ENCODE peak calls at places on chromosomes 4 and X, in seven cellular contexts. N, R, J, D, S, Q and L are unnamed samples.

GRCh38 chrX:19388064-19388679 is 44.4 kb downstream of the PDHA1 start:
- DNase-seq in N (no peak), R (no peak), J (no peak), D (no peak), S (no peak), Q (no peak), L (no peak)

GRCh38 chrX:45479196-45479834 is 278.6 kb upstream of the DIPK2B start:
- DNase-seq in N (peak), R (no peak), J (no peak), D (no peak), S (no peak), Q (no peak), L (peak)

GRCh38 chrX:2766921-2767320 is 15.1 kb downstream of the XG start:
- DNase-seq in N (peak), R (no peak), J (no peak), D (no peak), S (no peak), Q (no peak), L (peak)

GRCh38 chr4:140052050-140052449 is 101.9 kb downstream of the MAML3 start:
- DNase-seq in N (peak), R (no peak), J (peak), D (peak), S (no peak), Q (peak), L (peak)

GRCh38 chr4:73653695-73654106 is 33.5 kb upstream of the RASSF6 start:
- DNase-seq in N (peak), R (no peak), J (no peak), D (peak), S (peak), Q (peak), L (peak)

GRCh38 chr4:26083987-26084386 is 170.0 kb downstream of the SMIM20 start:
- DNase-seq in N (peak), R (no peak), J (no peak), D (no peak), S (no peak), Q (no peak), L (peak)

GRCh38 chr4:112509243-112510190 is 6.5 kb downstream of the NEUROG2 start:
- DNase-seq in N (peak), R (no peak), J (no peak), D (no peak), S (no peak), Q (no peak), L (no peak)

GRCh38 chr4:159267940-159268327 is 165.1 kb downstream of the RAPGEF2 start:
- DNase-seq in N (no peak), R (no peak), J (no peak), D (no peak), S (no peak), Q (no peak), L (peak)

GRCh38 chr4:5824635-5825034 is 68.3 kb downstream of the CRMP1 start:
- DNase-seq in N (peak), R (no peak), J (no peak), D (no peak), S (peak), Q (no peak), L (peak)

GRCh38 chr4:10691651-10692050 is 7.1 kb upstream of the CLNK start:
- DNase-seq in N (no peak), R (no peak), J (no peak), D (no peak), S (no peak), Q (no peak), L (no peak)

GRCh38 chr4:102684605-102685052 is 76.1 kb downstream of the MANBA start:
- DNase-seq in N (peak), R (no peak), J (no peak), D (no peak), S (no peak), Q (no peak), L (peak)

GRCh38 chr4:112519689-112520597 is 4.0 kb upstream of the NEUROG2 start:
- DNase-seq in N (no peak), R (no peak), J (no peak), D (no peak), S (no peak), Q (no peak), L (no peak)

GRCh38 chr4:188295899-188296298 is 156.7 kb downstream of the TRIML1 start:
- DNase-seq in N (peak), R (no peak), J (no peak), D (no peak), S (no peak), Q (no peak), L (peak)

GRCh38 chr4:57020467-57021101 is 41.9 kb downstream of the POLR2B start:
- DNase-seq in N (peak), R (no peak), J (no peak), D (no peak), S (no peak), Q (no peak), L (peak)

GRCh38 chrX:55488559-55489314 is 911 bp downstream of the USP51 start:
- DNase-seq in N (peak), R (peak), J (peak), D (peak), S (peak), Q (peak), L (peak)

GRCh38 chr4:3689576-3690551 is 76.3 kb upstream of the ADRA2C start:
- DNase-seq in N (no peak), R (peak), J (no peak), D (peak), S (no peak), Q (no peak), L (no peak)

GRCh38 chrX:46758163-46758955 is 559 bp downstream of the SLC9A7 start:
- DNase-seq in N (peak), R (peak), J (no peak), D (no peak), S (no peak), Q (no peak), L (no peak)

GRCh38 chr4:153464068-153464467 is 2.1 kb upstream of the TMEM131L start:
- DNase-seq in N (peak), R (no peak), J (no peak), D (no peak), S (no peak), Q (no peak), L (peak)

GRCh38 chr4:149961876-149962597 is 116.2 kb upstream of the DCLK2 start:
- DNase-seq in N (peak), R (no peak), J (no peak), D (no peak), S (no peak), Q (no peak), L (peak)

GRCh38 chr4:3877236-3877635 is 111.1 kb downstream of the ADRA2C start:
- DNase-seq in N (no peak), R (no peak), J (no peak), D (no peak), S (no peak), Q (no peak), L (no peak)

GRCh38 chrX:151384807-151385206 is 12.2 kb upstream of the VMA21 start:
- DNase-seq in N (no peak), R (no peak), J (no peak), D (peak), S (no peak), Q (peak), L (no peak)

GRCh38 chrX:101078716-101079115 is at the start of gene TMEM35A:
- DNase-seq in N (peak), R (no peak), J (no peak), D (no peak), S (no peak), Q (no peak), L (peak)

GRCh38 chr4:163624727-163625126 is 130.2 kb downstream of the TMA16 start:
- DNase-seq in N (no peak), R (no peak), J (no peak), D (no peak), S (no peak), Q (no peak), L (no peak)

GRCh38 chr4:87783781-87784180 is 15.6 kb upstream of the IBSP start:
- DNase-seq in N (no peak), R (no peak), J (no peak), D (no peak), S (no peak), Q (no peak), L (no peak)

GRCh38 chr4:52868138-52868537 is 6.0 kb downstream of the RASL11B start:
- DNase-seq in N (no peak), R (peak), J (peak), D (no peak), S (no peak), Q (no peak), L (no peak)

GRCh38 chr4:5157721-5158390 is 106.6 kb downstream of the STK32B start:
- DNase-seq in N (peak), R (no peak), J (no peak), D (no peak), S (no peak), Q (no peak), L (no peak)

GRCh38 chr4:122483481-122483880 is 27.0 kb upstream of the IL2 start:
- DNase-seq in N (no peak), R (no peak), J (no peak), D (no peak), S (no peak), Q (no peak), L (no peak)

GRCh38 chr4:150986085-150986484 is 29.0 kb downstream of the LRBA start:
- DNase-seq in N (no peak), R (no peak), J (no peak), D (no peak), S (no peak), Q (no peak), L (no peak)

GRCh38 chr4:123671633-123672404 is 275.2 kb downstream of the SPRY1 start:
- DNase-seq in N (no peak), R (no peak), J (no peak), D (no peak), S (no peak), Q (no peak), L (no peak)

GRCh38 chr4:101141230-101141629 is 206.1 kb downstream of the PPP3CA start:
- DNase-seq in N (no peak), R (no peak), J (no peak), D (no peak), S (no peak), Q (no peak), L (no peak)

GRCh38 chr4:71498002-71498401 is 159.2 kb downstream of the SLC4A4 start:
- DNase-seq in N (peak), R (no peak), J (no peak), D (no peak), S (no peak), Q (no peak), L (peak)

GRCh38 chr4:85005865-85006377 is 39.4 kb upstream of the WDFY3 start:
- DNase-seq in N (peak), R (no peak), J (no peak), D (no peak), S (no peak), Q (no peak), L (peak)

GRCh38 chr4:971670-972500 is 1.5 kb downstream of the DGKQ start:
- DNase-seq in N (no peak), R (peak), J (no peak), D (no peak), S (no peak), Q (no peak), L (no peak)

GRCh38 chr4:968221-968620 is 5.1 kb downstream of the DGKQ start:
- DNase-seq in N (no peak), R (peak), J (no peak), D (no peak), S (no peak), Q (no peak), L (no peak)

GRCh38 chr4:970854-971520 is 2.4 kb downstream of the DGKQ start:
- DNase-seq in N (no peak), R (no peak), J (no peak), D (no peak), S (no peak), Q (no peak), L (no peak)

GRCh38 chr4:968621-969394 is 4.6 kb downstream of the DGKQ start:
- DNase-seq in N (no peak), R (peak), J (no peak), D (no peak), S (no peak), Q (no peak), L (no peak)

DNA sequence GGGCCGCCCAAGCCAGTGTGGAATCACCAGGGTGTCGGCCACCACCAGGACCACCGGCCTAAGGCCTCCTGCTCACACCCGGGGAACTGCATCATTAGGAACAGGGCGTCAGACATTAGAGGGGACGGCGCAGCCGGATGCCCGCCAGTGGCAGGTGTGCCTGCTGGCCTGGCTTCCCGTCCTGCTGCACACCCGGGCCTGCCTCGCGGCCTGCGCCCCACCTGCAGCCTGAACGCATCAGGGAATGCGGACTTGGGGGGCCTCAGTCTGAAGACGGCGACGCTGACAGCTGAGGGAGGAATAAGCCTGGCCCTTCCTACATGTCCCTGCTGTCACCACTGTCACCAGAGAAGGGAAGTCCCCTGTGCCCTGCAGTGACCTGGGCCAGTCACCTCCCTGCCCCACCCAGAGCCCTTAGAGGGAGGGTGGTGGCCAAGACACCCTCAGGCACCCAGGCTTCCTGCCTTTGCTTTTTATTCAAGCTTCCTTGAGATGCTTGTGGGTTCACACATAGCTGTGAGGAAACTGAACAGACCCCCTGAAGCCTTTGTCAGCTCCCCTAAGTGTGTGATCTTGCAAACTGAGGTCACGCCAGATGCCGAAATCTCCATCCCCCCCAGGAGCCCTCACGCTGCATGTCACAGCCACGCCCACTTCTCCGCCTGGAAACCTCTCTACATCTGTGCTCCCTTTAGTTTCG is 3.2 kb downstream of the DGKQ start:
- DNase-seq in N (no peak), R (no peak), J (no peak), D (no peak), S (no peak), Q (no peak), L (no peak)
- TF ChIP-seq CTCF in N (no peak), R (no peak), J (no peak), D (no peak), S (no peak), Q (no peak), L (no peak)

GRCh38 chr4:147059064-147059731 is 113.5 kb upstream of the TTC29 start:
- DNase-seq in N (no peak), R (no peak), J (no peak), D (no peak), S (no peak), Q (no peak), L (no peak)

GRCh38 chr4:147054241-147054902 is 108.7 kb upstream of the TTC29 start:
- DNase-seq in N (no peak), R (no peak), J (no peak), D (no peak), S (no peak), Q (no peak), L (peak)

GRCh38 chr4:147060171-147060931 is 114.7 kb upstream of the TTC29 start:
- DNase-seq in N (peak), R (no peak), J (no peak), D (no peak), S (no peak), Q (no peak), L (peak)

GRCh38 chr4:147056951-147057630 is 111.4 kb upstream of the TTC29 start:
- DNase-seq in N (peak), R (no peak), J (no peak), D (no peak), S (no peak), Q (no peak), L (peak)

GRCh38 chr4:147057631-147057980 is 111.9 kb upstream of the TTC29 start:
- DNase-seq in N (peak), R (no peak), J (no peak), D (no peak), S (no peak), Q (no peak), L (peak)
- H3K4me3 ChIP-seq in N (peak), R (peak), J (peak), D (peak), S (peak), Q (peak), L (no peak)

DNA sequence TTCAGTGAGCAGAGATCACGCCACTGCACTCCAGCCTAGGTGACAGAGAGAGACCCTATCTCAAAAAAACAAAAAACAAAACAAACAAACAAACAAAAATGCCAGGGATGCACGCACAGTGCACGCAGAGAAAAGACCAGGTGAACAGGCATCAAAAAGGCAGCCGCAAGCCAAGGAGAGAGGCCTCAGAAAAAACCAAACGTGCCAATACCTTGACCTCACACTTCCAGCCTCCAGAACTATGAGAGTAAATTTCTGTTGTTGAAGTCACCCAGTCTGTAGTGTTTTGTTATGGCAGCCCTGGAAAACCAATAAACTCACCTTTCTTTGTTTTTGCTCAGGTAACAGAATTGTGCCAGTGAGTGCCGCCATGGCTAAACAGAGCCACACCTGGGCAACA is 66.0 kb downstream of the CHRNA9 start:
- DNase-seq in N (no peak), R (no peak), J (no peak), D (no peak), S (no peak), Q (no peak), L (no peak)
- TF ChIP-seq CTCF in N (no peak), R (no peak), J (no peak), D (no peak), S (no peak), Q (no peak), L (no peak)

GRCh38 chrX:40148189-40148438 is 50.4 kb upstream of the BCOR start:
- DNase-seq in N (no peak), R (no peak), J (no peak), D (no peak), S (no peak), Q (no peak), L (no peak)

GRCh38 chrX:40149286-40150175 is 51.8 kb upstream of the BCOR start:
- DNase-seq in N (no peak), R (no peak), J (no peak), D (no peak), S (no peak), Q (no peak), L (no peak)

GRCh38 chrX:40150503-40150902 is 52.7 kb upstream of the BCOR start:
- DNase-seq in N (no peak), R (no peak), J (no peak), D (no peak), S (no peak), Q (no peak), L (no peak)

GRCh38 chrX:40147399-40148188 is 49.8 kb upstream of the BCOR start:
- DNase-seq in N (no peak), R (no peak), J (no peak), D (no peak), S (no peak), Q (no peak), L (no peak)

GRCh38 chrX:40148439-40149285 is 50.9 kb upstream of the BCOR start:
- DNase-seq in N (no peak), R (no peak), J (no peak), D (no peak), S (peak), Q (no peak), L (no peak)
- H3K4me3 ChIP-seq in N (no peak), R (no peak), J (no peak), D (no peak), S (peak), Q (no peak), L (no peak)

GRCh38 chrX:153922932-153923857 is 2.9 kb downstream of the ARHGAP4 start:
- DNase-seq in N (peak), R (peak), J (peak), D (peak), S (no peak), Q (peak), L (peak)
- TF ChIP-seq CTCF in N (peak), R (peak), J (peak), D (peak), S (no peak), Q (peak), L (peak)

GRCh38 chrX:131746491-131746968 is 202.7 kb downstream of the OR13H1 start:
- DNase-seq in N (peak), R (peak), J (no peak), D (no peak), S (peak), Q (peak), L (no peak)

GRCh38 chrX:131745942-131746489 is 202.1 kb downstream of the OR13H1 start:
- DNase-seq in N (no peak), R (no peak), J (no peak), D (no peak), S (no peak), Q (no peak), L (no peak)

GRCh38 chrX:131752493-131753198 is 208.8 kb downstream of the OR13H1 start:
- DNase-seq in N (peak), R (peak), J (no peak), D (no peak), S (no peak), Q (peak), L (no peak)

GRCh38 chrX:131747173-131747572 is 203.3 kb downstream of the OR13H1 start:
- DNase-seq in N (peak), R (no peak), J (no peak), D (no peak), S (no peak), Q (peak), L (no peak)
- H3K4me3 ChIP-seq in N (peak), R (no peak), J (peak), D (no peak), S (no peak), Q (no peak), L (no peak)